ENCODE peak calls at places on chromosomes 1 and 21, in ten cellular contexts. Z, K, V, B, Q, O, L, G, M and S are unnamed samples.

GRCh38 chr1:98221926-98222325 is 301.1 kb upstream of the DPYD start:
- DNase-seq in Z (no peak), K (no peak), V (no peak), B (no peak), Q (no peak), O (no peak), L (peak; percentile 64), G (no peak), M (no peak), S (no peak)

GRCh38 chr1:18875107-18875795 is 15.8 kb upstream of the TAS1R2 start:
- DNase-seq in Z (peak; percentile 72), K (peak; percentile 93), V (peak; percentile 19), B (peak; percentile 77), Q (peak; percentile 91), O (peak; percentile 48), L (peak; percentile 91), G (no peak), M (peak; percentile 28), S (peak; percentile 85)

GRCh38 chr21:42375966-42376337 is 9.6 kb upstream of the TFF1 start:
- DNase-seq in Z (no peak), K (no peak), V (no peak), B (no peak), Q (no peak), O (no peak), L (no peak), G (no peak), M (no peak), S (no peak)

GRCh38 chr1:172719694-172720138 is 60.8 kb downstream of the FASLG start:
- DNase-seq in Z (no peak), K (peak; percentile 56), V (no peak), B (peak; percentile 57), Q (no peak), O (no peak), L (peak; percentile 69), G (no peak), M (no peak), S (no peak)

GRCh38 chr1:29696656-29697390 is 460.5 kb downstream of the PTPRU start:
- DNase-seq in Z (no peak), K (no peak), V (no peak), B (no peak), Q (peak; percentile 47), O (no peak), L (no peak), G (no peak), M (no peak), S (no peak)

GRCh38 chr1:175537571-175537970 is 205.8 kb downstream of the TNR start:
- DNase-seq in Z (no peak), K (no peak), V (no peak), B (no peak), Q (no peak), O (no peak), L (no peak), G (no peak), M (no peak), S (no peak)

GRCh38 chr1:234611153-234611798 is 1.3 kb upstream of the IRF2BP2 start:
- DNase-seq in Z (no peak), K (no peak), V (no peak), B (peak; percentile 83), Q (no peak), O (no peak), L (peak; percentile 92), G (peak; percentile 76), M (no peak), S (no peak)

GRCh38 chr21:39010629-39011404 is 172.4 kb downstream of the PSMG1 start:
- DNase-seq in Z (no peak), K (no peak), V (no peak), B (no peak), Q (no peak), O (no peak), L (no peak), G (no peak), M (no peak), S (no peak)

GRCh38 chr1:207033302-207033701 is 746 bp upstream of the C1orf116 start:
- DNase-seq in Z (no peak), K (no peak), V (no peak), B (no peak), Q (no peak), O (no peak), L (no peak), G (no peak), M (no peak), S (no peak)

GRCh38 chr1:207031632-207032258 is 811 bp downstream of the C1orf116 start:
- DNase-seq in Z (no peak), K (no peak), V (no peak), B (no peak), Q (no peak), O (no peak), L (no peak), G (no peak), M (no peak), S (no peak)

GRCh38 chr1:207031016-207031415 is 1.5 kb downstream of the C1orf116 start:
- DNase-seq in Z (no peak), K (no peak), V (no peak), B (no peak), Q (no peak), O (no peak), L (no peak), G (no peak), M (no peak), S (no peak)

GRCh38 chr1:207034208-207034607 is 1.7 kb upstream of the C1orf116 start:
- DNase-seq in Z (no peak), K (peak; percentile 54), V (no peak), B (no peak), Q (no peak), O (no peak), L (no peak), G (no peak), M (no peak), S (no peak)

DNA sequence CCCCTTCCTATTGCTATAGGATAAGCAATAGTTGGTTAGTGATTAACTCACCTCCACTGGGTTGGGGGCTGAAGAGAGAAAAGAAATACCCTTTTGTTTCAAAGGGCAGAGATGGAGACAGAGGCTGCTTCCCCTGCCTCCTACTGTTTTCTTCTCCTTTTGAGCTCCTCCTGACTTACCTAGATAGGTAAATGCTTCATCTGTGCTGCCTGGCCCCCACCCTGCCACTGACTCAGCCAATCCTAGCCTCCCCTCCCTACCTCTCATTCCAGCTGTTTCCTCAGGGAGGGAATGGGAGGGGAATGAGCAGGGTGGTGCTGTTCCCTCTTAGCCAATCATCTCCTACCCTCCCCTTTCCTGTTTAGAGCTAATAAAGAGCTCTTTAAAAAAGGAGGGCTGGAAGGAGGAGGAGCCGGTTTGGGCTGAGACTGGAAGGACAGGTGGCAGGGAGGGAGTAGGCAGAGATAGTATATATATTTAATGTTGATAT is at the start of gene C1orf116:
- DNase-seq in Z (no peak), K (peak; percentile 98), V (no peak), B (no peak), Q (peak; percentile 79), O (no peak), L (no peak), G (no peak), M (no peak), S (no peak)
- H3K4me1 ChIP-seq in Z (no peaks in the 10 kb centered on the region), K (peaks cover 13% of the 10 kb centered on the region), V (peaks cover 52% of the 10 kb centered on the region), B (no peaks in the 10 kb centered on the region), Q (no peaks in the 10 kb centered on the region), O (no peaks in the 10 kb centered on the region), L (peaks cover 18% of the 10 kb centered on the region), G (no peaks in the 10 kb centered on the region), M (no peaks in the 10 kb centered on the region), S (no peaks in the 10 kb centered on the region)

DNA sequence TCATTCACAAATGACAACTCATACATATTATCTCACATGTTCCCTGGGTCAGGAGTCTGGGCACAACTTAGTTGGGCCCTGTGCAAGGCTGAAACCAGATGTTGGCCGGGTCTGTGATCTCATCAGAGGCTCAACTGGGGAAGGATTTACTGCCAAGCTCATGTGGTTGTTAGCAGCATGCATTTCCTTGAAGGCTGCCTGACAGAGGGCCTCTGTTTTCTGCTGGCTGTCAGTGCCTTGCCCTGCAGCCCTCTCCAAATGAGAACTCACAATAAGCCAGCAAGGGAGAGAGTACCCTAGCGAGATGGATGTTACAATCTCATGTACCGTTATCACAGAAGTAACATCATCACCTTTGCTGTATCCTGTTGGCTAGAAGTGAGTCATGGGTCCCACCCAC is 23.9 kb downstream of the AJAP1 start:
- DNase-seq in Z (no peak), K (no peak), V (no peak), B (no peak), Q (no peak), O (no peak), L (no peak), G (no peak), M (no peak), S (no peak)
- H3K4me1 ChIP-seq in Z (no peaks in the 10 kb centered on the region), K (no peaks in the 10 kb centered on the region), V (no peaks in the 10 kb centered on the region), B (no peaks in the 10 kb centered on the region), Q (no peaks in the 10 kb centered on the region), O (no peaks in the 10 kb centered on the region), L (no peaks in the 10 kb centered on the region), G (no peaks in the 10 kb centered on the region), M (no peaks in the 10 kb centered on the region), S (no peaks in the 10 kb centered on the region)

GRCh38 chr21:16081304-16081703 is 351.5 kb downstream of the USP25 start:
- DNase-seq in Z (no peak), K (no peak), V (no peak), B (no peak), Q (no peak), O (no peak), L (no peak), G (no peak), M (no peak), S (no peak)
- H3K4me1 ChIP-seq in Z (no peaks in the 10 kb centered on the region), K (no peaks in the 10 kb centered on the region), V (no peaks in the 10 kb centered on the region), B (no peaks in the 10 kb centered on the region), Q (no peaks in the 10 kb centered on the region), O (no peaks in the 10 kb centered on the region), L (peaks cover 9% of the 10 kb centered on the region), G (no peaks in the 10 kb centered on the region), M (no peaks in the 10 kb centered on the region), S (no peaks in the 10 kb centered on the region)

GRCh38 chr1:51693420-51694144 is 76.7 kb downstream of the OSBPL9 start:
- DNase-seq in Z (no peak), K (no peak), V (no peak), B (peak; percentile 55), Q (no peak), O (no peak), L (peak; percentile 34), G (no peak), M (no peak), S (no peak)

GRCh38 chr1:51689073-51689435 is 72.2 kb downstream of the OSBPL9 start:
- DNase-seq in Z (no peak), K (no peak), V (no peak), B (no peak), Q (no peak), O (no peak), L (no peak), G (no peak), M (no peak), S (no peak)

GRCh38 chr1:51691920-51692319 is 75.0 kb downstream of the OSBPL9 start:
- DNase-seq in Z (no peak), K (no peak), V (no peak), B (no peak), Q (no peak), O (no peak), L (no peak), G (no peak), M (no peak), S (no peak)

GRCh38 chr1:51689643-51690042 is 72.8 kb downstream of the OSBPL9 start:
- DNase-seq in Z (no peak), K (no peak), V (no peak), B (no peak), Q (no peak), O (no peak), L (no peak), G (no peak), M (no peak), S (no peak)

DNA sequence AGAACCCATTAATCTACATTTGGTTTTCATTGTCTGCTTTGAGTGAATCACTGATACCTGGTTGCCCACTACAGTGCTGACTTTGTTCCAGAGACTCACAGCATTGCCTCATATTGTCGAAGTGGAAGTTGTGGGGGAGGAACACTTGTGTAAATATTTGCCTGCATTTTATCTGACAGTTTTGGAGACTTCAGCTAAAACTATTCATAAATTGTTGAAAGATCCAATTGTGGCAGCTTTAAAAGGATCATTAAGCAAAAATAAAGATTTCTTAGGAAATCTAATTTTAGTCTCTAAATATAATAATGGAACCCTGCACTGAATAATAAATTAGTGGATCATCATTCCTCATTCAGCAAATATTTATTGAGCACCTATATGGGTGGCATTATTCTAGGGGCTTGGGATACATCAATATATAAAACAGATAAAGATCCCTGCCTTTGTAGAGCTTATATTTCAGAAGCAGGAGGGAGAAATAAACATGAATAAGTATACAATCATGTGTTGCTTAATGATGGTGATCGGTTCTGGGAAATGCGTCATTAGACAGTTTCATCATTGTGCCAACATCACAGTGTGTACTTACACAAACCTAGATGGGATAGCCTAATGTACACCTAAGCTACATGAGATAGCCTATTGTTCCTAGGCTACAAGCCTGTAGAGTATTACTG is 73.5 kb downstream of the OSBPL9 start:
- DNase-seq in Z (no peak), K (no peak), V (no peak), B (peak; percentile 92), Q (no peak), O (no peak), L (peak; percentile 90), G (no peak), M (no peak), S (no peak)
- H3K4me1 ChIP-seq in Z (peaks cover 8% of the 10 kb centered on the region), K (peaks cover 2% of the 10 kb centered on the region), V (peaks cover 39% of the 10 kb centered on the region), B (peaks cover 21% of the 10 kb centered on the region), Q (peaks cover 28% of the 10 kb centered on the region), O (no peaks in the 10 kb centered on the region), L (peaks cover 18% of the 10 kb centered on the region), G (peaks cover 7% of the 10 kb centered on the region), M (peaks cover 32% of the 10 kb centered on the region), S (peaks cover 28% of the 10 kb centered on the region)